ENCODE peak calls at places on chromosomes 4 and X, in four cellular contexts. H is IMR-90, C is astrocyte, S is ovary. B is an unnamed sample. For H3K4me1, the result is how much of the 10 kb centered on the place peaks cover.

GRCh38 chr4:138182838-138183426 is 59.2 kb downstream of the SLC7A11 start:
- DNase-seq in S (no peak), C (peak), H (peak), B (no peak)

GRCh38 chrX:103187953-103188475 is 26.9 kb upstream of the BEX4 start:
- DNase-seq in S (no peak), C (peak), H (no peak), B (no peak)

GRCh38 chr4:173529505-173530325 is at the start of gene HAND2:
- DNase-seq in S (peak), H (peak), C (no peak), B (peak)

GRCh38 chr4:5970381-5971076 is 47.7 kb downstream of the C4orf50 start:
- DNase-seq in C (no peak), H (no peak), S (no peak), B (no peak)

GRCh38 chr4:120718979-120719566 is 203.5 kb downstream of the PRDM5 start:
- DNase-seq in C (peak), S (peak), H (peak), B (no peak)

GRCh38 chr4:152640058-152640921 is 39.5 kb downstream of the TMEM154 start:
- DNase-seq in C (no peak), S (no peak), H (peak), B (no peak)

GRCh38 chr4:2761035-2761923 is 5.1 kb upstream of the TNIP2 start:
- DNase-seq in H (no peak), C (no peak), S (peak), B (no peak)

GRCh38 chrX:123959281-123960063 is 2.0 kb upstream of the STAG2 start:
- DNase-seq in C (no peak), S (peak), H (no peak), B (peak)

GRCh38 chr4:17884063-17884462 is 73.3 kb downstream of the NCAPG start:
- DNase-seq in H (peak), C (peak), S (no peak), B (no peak)

GRCh38 chrX:97021680-97022079 is 138.0 kb downstream of the RPA4 start:
- DNase-seq in C (peak), H (peak), S (no peak), B (peak)

GRCh38 chrX:93428497-93428896 is 244.9 kb downstream of the NAP1L3 start:
- DNase-seq in S (no peak), H (no peak), C (no peak), B (no peak)

GRCh38 chr4:118798658-118799057 is 37.3 kb downstream of the SEC24D start:
- DNase-seq in H (no peak), S (no peak), C (no peak), B (no peak)

GRCh38 chr4:105544517-105544916 is 7.9 kb upstream of the ARHGEF38 start:
- DNase-seq in H (no peak), C (no peak), S (no peak), B (no peak)

GRCh38 chr4:74023709-74024108 is 14.8 kb downstream of the CXCL3 start:
- DNase-seq in C (no peak), H (no peak), S (no peak), B (no peak)

GRCh38 chr4:172895699-172896098 is 272.9 kb upstream of the GALNT7 start:
- DNase-seq in H (no peak), S (no peak), C (no peak), B (no peak)

GRCh38 chr4:159077702-159078495 is 25.0 kb upstream of the RAPGEF2 start:
- DNase-seq in S (no peak), H (peak), C (no peak), B (peak)

GRCh38 chr4:183455431-183456145 is 11.2 kb downstream of the CDKN2AIP start:
- DNase-seq in C (peak), S (no peak), H (peak), B (no peak)

GRCh38 chrX:153764786-153765137 is 713 bp downstream of the PLXNB3 start:
- DNase-seq in C (no peak), S (no peak), H (no peak), B (no peak)

GRCh38 chr4:94507708-94508107 is 56.0 kb downstream of the PDLIM5 start:
- DNase-seq in H (peak), S (no peak), C (peak), B (peak)

GRCh38 chr4:138751290-138751689 is 264.3 kb upstream of the NOCT start:
- DNase-seq in H (peak), S (no peak), C (no peak), B (peak)

GRCh38 chr4:3387943-3388348 is 53.8 kb upstream of the HGFAC start:
- DNase-seq in C (peak), S (peak), H (peak), B (peak)

GRCh38 chr4:79182209-79182608 is 143.7 kb downstream of the NAA11 start:
- DNase-seq in S (no peak), C (no peak), H (no peak), B (no peak)

GRCh38 chr4:132266374-132266773 is 882.7 kb upstream of the PCDH10 start:
- DNase-seq in S (no peak), H (no peak), C (no peak), B (no peak)

GRCh38 chrX:88604433-88605221 is 142.4 kb upstream of the CPXCR1 start:
- DNase-seq in C (no peak), H (no peak), S (no peak), B (no peak)

GRCh38 chrX:19849433-19850190 is 37.8 kb downstream of the SH3KBP1 start:
- DNase-seq in S (no peak), H (peak), C (no peak), B (no peak)

GRCh38 chr4:5839751-5840674 is 52.9 kb downstream of the CRMP1 start:
- DNase-seq in C (no peak), S (peak), H (no peak), B (no peak)

GRCh38 chr4:61375316-61375715 is 175.2 kb downstream of the ADGRL3 start:
- DNase-seq in H (no peak), C (peak), S (no peak), B (peak)

GRCh38 chr4:128841402-128841801 is 31.9 kb downstream of the JADE1 start:
- DNase-seq in C (no peak), H (no peak), S (no peak), B (no peak)

GRCh38 chrX:6226053-6226645 is 2.5 kb downstream of the NLGN4X start:
- DNase-seq in S (peak), H (no peak), C (no peak), B (no peak)
- H3K4me1 ChIP-seq in S (under half), H (under half), C (under half), B (under half)

DNA sequence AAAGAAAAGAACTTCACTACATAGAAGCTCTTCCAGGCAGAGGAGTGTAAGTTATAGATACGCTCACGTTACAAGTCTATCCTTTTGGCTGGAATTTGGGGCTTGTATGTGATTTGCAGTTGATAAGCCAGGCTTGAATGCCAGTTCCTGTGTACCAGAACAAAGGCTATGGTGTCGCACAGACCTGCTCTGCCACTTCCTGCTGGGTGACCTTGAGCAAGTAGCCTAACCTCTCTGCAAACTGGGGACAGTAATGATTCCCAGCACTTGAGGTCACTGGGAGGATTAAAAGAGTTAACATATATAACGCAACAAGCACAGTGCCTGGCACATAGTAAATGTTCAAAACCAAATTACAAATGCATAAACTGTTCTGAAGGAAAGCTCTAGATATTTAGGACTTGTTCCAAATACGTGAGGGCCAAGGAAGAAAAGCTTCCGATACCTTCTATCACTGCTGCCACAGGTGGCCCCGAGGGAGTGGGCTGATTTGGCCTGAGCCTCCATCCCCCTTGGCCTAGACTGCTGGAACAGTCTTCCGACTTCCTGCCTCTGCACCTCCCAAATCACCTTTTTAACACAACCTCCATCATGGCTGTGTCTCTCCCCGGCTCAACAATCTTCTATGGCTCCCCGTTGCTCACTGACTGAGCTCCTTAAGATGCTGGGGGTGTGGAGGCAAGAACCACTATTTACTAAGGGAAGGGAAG is 1.3 kb upstream of the SOWAHD start:
- DNase-seq in H (no peak), C (no peak), S (no peak), B (no peak)
- H3K4me1 ChIP-seq in H (under half), C (under half), S (under half), B (under half)

DNA sequence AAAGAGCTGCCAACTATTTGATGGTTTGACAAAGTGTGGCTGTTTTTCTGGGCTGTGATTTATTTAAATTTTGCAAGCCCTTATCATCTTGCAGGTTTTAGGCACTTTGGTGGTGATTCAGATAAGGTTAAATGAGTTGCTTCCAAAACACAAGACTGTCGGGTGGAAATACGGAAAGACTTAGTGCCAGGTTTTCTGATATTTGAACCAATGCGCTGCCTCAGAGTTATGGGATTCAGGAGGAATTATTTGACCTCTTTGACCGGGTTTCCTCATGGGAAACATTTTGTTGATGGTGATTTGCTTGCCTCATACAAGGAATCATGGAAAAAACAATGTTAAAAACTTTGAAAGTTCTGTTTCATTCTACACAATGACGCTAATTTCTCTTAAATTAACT is 136.0 kb upstream of the MAP9 start:
- DNase-seq in H (no peak), S (no peak), C (peak), B (no peak)
- H3K4me1 ChIP-seq in H (under half), S (under half), C (under half), B (under half)

DNA sequence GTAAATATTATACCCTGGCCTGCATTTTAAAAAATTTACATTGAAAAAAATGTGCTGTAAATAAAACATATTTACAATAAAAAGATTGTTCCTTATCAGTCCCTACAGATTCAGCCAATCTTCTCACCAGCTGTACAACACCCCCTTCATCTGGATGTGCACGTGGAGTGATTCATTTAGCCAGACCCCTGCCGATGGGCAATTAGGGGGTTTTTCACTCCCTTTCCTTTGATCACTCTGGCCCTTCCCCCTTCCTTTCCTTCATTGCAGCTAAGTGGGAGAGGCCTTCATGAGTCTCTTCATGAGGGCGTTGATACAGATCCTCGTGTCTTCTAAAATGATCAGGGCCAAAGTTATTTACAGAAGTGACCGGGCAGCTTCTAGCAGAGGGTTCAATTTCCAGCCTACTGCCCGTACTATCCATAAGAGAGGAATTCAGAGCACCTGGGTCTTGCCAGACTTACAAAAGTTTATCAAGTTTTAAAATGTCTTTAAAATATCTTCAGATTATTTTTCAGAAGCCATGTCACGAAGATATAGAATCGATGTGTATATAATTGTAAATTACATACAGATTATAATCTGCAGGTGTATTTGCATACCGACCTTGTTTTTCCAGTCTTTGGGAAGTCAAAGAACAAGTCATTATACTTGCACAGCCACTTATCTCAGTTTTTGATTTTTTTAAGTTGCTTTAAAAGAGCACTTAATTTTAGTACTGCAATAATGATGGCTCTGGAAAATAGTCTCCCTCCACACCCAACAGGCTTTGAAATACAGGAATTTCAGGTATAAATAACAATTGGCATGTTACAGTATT is 21.4 kb upstream of the RASL11B start:
- DNase-seq in C (no peak), H (no peak), S (no peak), B (no peak)
- H3K4me1 ChIP-seq in C (under half), H (under half), S (under half), B (under half)

GRCh38 chr4:7253806-7254205 is 61.5 kb downstream of the SORCS2 start:
- DNase-seq in S (no peak), H (no peak), C (no peak), B (no peak)
- H3K4me1 ChIP-seq in S (under half), H (under half), C (under half), B (under half)

DNA sequence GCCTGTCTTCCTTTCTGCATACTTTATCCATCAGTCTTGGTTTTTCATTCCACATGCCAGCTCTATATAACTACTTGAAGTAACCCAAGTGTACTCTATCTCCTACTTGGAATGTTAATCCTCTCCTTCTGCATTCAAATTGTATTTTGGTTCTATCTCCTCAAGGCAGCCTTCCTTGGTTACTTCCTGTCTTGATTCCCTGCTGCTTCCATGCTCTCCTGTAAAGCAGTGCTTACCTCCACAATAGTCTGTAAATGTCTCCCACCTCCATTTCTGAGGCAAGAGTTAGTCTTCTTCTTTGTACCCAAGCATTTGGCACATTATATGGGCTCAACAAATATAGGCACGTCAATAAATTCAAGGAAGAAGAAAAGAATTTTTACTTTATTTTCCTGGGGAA is 298.4 kb downstream of the ARHGAP24 start:
- DNase-seq in S (no peak), H (no peak), C (no peak), B (no peak)
- H3K4me1 ChIP-seq in S (under half), H (under half), C (under half), B (under half)

B was measured in foreskin keratinocyte.